ENCODE peak calls at places on chromosomes 12 and 14, in eight cellular contexts. P is stomach, G is endothelial cell of umbilical vein, Z is SK-N-SH, A is suprapubic skin, Y is upper lobe of left lung, J is GM23338, R is HCT116. Q is an unnamed sample.
A peak's percentile ranks its signal among the peaks of the same experiment; 100 is the strongest.

GRCh38 chr12:95215925-95216324 is 1.3 kb downstream of the FGD6 start:
- DNase-seq in P (no peak), G (peak; percentile 78), Z (no peak), A (no peak), Y (no peak), J (peak; percentile 51), R (no peak), Q (no peak)

GRCh38 chr12:71060426-71060825 is 97.4 kb downstream of the TSPAN8 start:
- DNase-seq in P (no peak), G (no peak), Z (no peak), A (no peak), Y (no peak), J (no peak), R (no peak), Q (no peak)

GRCh38 chr14:94696518-94696917 is 73.4 kb downstream of the GSC start:
- DNase-seq in P (no peak), G (no peak), Z (no peak), A (no peak), Y (no peak), J (no peak), R (no peak), Q (no peak)

GRCh38 chr14:92549853-92550244 is 36.3 kb downstream of the RIN3 start:
- DNase-seq in P (no peak), G (no peak), Z (no peak), A (no peak), Y (no peak), J (no peak), R (no peak), Q (no peak)

GRCh38 chr14:99821519-99822165 is 28.4 kb downstream of the EML1 start:
- DNase-seq in P (no peak), G (no peak), Z (peak; percentile 41), A (no peak), Y (no peak), J (no peak), R (no peak), Q (no peak)

GRCh38 chr12:31118347-31118830 is 44.7 kb downstream of the DDX11 start:
- DNase-seq in P (no peak), G (no peak), Z (peak; percentile 72), A (no peak), Y (peak; percentile 80), J (peak; percentile 66), R (no peak), Q (no peak)

GRCh38 chr12:57853864-57854556 is 7.5 kb upstream of the CTDSP2 start:
- DNase-seq in P (no peak), G (no peak), Z (no peak), A (no peak), Y (no peak), J (no peak), R (no peak), Q (no peak)

GRCh38 chr12:15842106-15842505 is 40.1 kb upstream of the STRAP start:
- DNase-seq in P (no peak), G (no peak), Z (no peak), A (no peak), Y (no peak), J (no peak), R (no peak), Q (no peak)

GRCh38 chr14:59061292-59061691 is 127.2 kb upstream of the DAAM1 start:
- DNase-seq in P (no peak), G (no peak), Z (no peak), A (no peak), Y (no peak), J (no peak), R (no peak), Q (no peak)

GRCh38 chr14:103581954-103582703 is 19.4 kb downstream of the COA8 start:
- DNase-seq in P (no peak), G (no peak), Z (no peak), A (no peak), Y (peak; percentile 74), J (peak; percentile 47), R (no peak), Q (no peak)

GRCh38 chr12:96244826-96245225 is 50.7 kb downstream of the ELK3 start:
- DNase-seq in P (no peak), G (no peak), Z (no peak), A (peak; percentile 37), Y (no peak), J (no peak), R (no peak), Q (no peak)

GRCh38 chr14:21406213-21406612 is 22.4 kb upstream of the SUPT16H start:
- DNase-seq in P (no peak), G (no peak), Z (no peak), A (no peak), Y (no peak), J (no peak), R (no peak), Q (no peak)

GRCh38 chr12:119712721-119713120 is 44.8 kb downstream of the PRKAB1 start:
- DNase-seq in P (no peak), G (no peak), Z (no peak), A (no peak), Y (no peak), J (no peak), R (no peak), Q (no peak)

GRCh38 chr12:115569694-115570093 is 707.8 kb downstream of the MED13L start:
- DNase-seq in P (no peak), G (no peak), Z (peak; percentile 72), A (no peak), Y (no peak), J (peak; percentile 18), R (no peak), Q (no peak)

GRCh38 chr14:81517798-81518398 is 15.8 kb downstream of the SEL1L start:
- DNase-seq in P (no peak), G (no peak), Z (no peak), A (no peak), Y (no peak), J (no peak), R (no peak), Q (no peak)

GRCh38 chr14:63787995-63788946 is 60.4 kb upstream of the SGPP1 start:
- DNase-seq in P (no peak), G (no peak), Z (no peak), A (no peak), Y (peak; percentile 78), J (no peak), R (no peak), Q (no peak)

GRCh38 chr14:25622752-25623151 is 572.8 kb upstream of the STXBP6 start:
- DNase-seq in P (no peak), G (no peak), Z (no peak), A (no peak), Y (no peak), J (no peak), R (no peak), Q (no peak)

GRCh38 chr14:103611215-103611614 is 17.8 kb upstream of the KLC1 start:
- DNase-seq in P (no peak), G (no peak), Z (no peak), A (no peak), Y (no peak), J (no peak), R (no peak), Q (no peak)

GRCh38 chr12:13896063-13896626 is 85.3 kb downstream of the GRIN2B start:
- DNase-seq in P (no peak), G (no peak), Z (no peak), A (no peak), Y (no peak), J (no peak), R (no peak), Q (no peak)

GRCh38 chr14:20493634-20494033 is 11.7 kb upstream of the RNASE10 start:
- DNase-seq in P (no peak), G (no peak), Z (no peak), A (no peak), Y (no peak), J (no peak), R (no peak), Q (no peak)

GRCh38 chr12:79063258-79063657 is 198.7 kb downstream of the SYT1 start:
- DNase-seq in P (no peak), G (peak; percentile 80), Z (no peak), A (no peak), Y (no peak), J (peak; percentile 59), R (no peak), Q (no peak)

GRCh38 chr12:42234970-42235369 is 3.1 kb downstream of the YAF2 start:
- DNase-seq in P (no peak), G (no peak), Z (no peak), A (no peak), Y (no peak), J (no peak), R (no peak), Q (no peak)

GRCh38 chr12:117090816-117091711 is 8.2 kb downstream of the TESC start:
- DNase-seq in P (peak; percentile 89), G (no peak), Z (no peak), A (no peak), Y (no peak), J (no peak), R (no peak), Q (no peak)

GRCh38 chr12:79595273-79595672 is 95.5 kb downstream of the PAWR start:
- DNase-seq in P (no peak), G (no peak), Z (no peak), A (no peak), Y (no peak), J (no peak), R (no peak), Q (no peak)

GRCh38 chr12:28536088-28536487 is 345.8 kb downstream of the CCDC91 start:
- DNase-seq in P (no peak), G (no peak), Z (no peak), A (no peak), Y (no peak), J (no peak), R (no peak), Q (no peak)
- TF ChIP-seq CTCF in P (no peak), G (no peak), Z (peak; percentile 10), A (no peak), Y (no peak), J (no peak), R (no peak), Q (no peak)

DNA sequence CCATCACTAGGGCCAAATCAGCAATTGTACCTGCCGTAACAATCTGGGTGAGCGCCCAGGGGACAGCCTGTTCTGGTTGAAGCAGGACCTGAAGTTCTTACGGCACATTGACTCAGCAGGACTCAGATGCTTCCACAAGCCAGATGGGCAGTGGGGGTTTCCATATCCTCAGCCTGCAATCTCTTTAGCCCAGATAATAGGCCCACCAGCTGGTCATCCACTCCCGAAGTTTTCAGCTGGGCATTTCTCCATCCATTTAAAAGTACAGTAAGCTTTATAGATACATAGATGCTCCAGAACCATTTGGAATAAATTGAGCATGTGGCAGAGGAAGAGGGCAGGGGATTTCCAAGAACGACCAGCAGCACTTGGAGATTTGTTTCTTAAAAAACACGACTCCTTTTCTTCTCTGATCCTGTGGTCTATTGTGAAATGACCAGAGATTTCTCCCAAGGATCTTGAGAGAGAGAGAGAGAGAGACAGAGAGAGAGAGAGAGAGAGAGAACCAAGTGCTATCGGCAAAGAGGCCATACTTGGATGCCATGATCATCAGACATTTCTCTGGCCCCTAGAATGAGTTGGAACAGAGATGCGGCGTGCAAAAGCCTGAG is 74.8 kb upstream of the PLXNC1 start:
- DNase-seq in P (no peak), G (no peak), Z (no peak), A (no peak), Y (no peak), J (no peak), R (no peak), Q (no peak)
- TF ChIP-seq POLR2AphosphoS5 in P (peak; percentile 11), G (no peak), Z (no peak), A (no peak), Y (peak; percentile 8), J (no peak), R (no peak), Q (no peak)

GRCh38 chr12:65907465-65907864 is 83.2 kb downstream of the HMGA2 start:
- DNase-seq in P (no peak), G (no peak), Z (no peak), A (no peak), Y (no peak), J (no peak), R (no peak), Q (no peak)
- H3K27ac ChIP-seq in P (no peak overlapping the region), G (no peak overlapping the region), Z (peak overlapping the region; percentile 100), A (no peak overlapping the region), Y (no peak overlapping the region), J (no peak overlapping the region), R (no peak overlapping the region), Q (no peak overlapping the region)

GRCh38 chr12:52715416-52715815 is 12.1 kb upstream of the KRT77 start:
- DNase-seq in P (peak; percentile 29), G (no peak), Z (peak; percentile 30), A (no peak), Y (peak; percentile 40), J (peak; percentile 72), R (peak; percentile 16), Q (no peak)
- TF ChIP-seq CTCF in P (no peak), G (no peak), Z (no peak), A (no peak), Y (no peak), J (peak; percentile 83), R (peak; percentile 68), Q (no peak)

Q was measured in vagina.